ENCODE peak calls at places on chromosomes 13 and 19, in seven cellular contexts. B is SK-N-SH, N is K562, I is HCT116, M is HepG2, Q is H1, E is GM12878. U is an unnamed sample.

GRCh38 chr13:26133286-26133685 is 81.5 kb upstream of the SHISA2 start:
- DNase-seq in N (no peak), E (no peak), I (no peak), M (no peak), Q (no peak), B (no peak), U (no peak)

GRCh38 chr13:60448907-60449510 is 52.0 kb downstream of the TDRD3 start:
- DNase-seq in E (no peak), Q (no peak), B (peak; percentile 24), I (peak; percentile 28), M (peak; percentile 31), N (peak; percentile 29), U (peak; percentile 7)

GRCh38 chr19:35347930-35348298 is 212 bp downstream of the FFAR1 start:
- DNase-seq in Q (no peak), B (no peak), I (no peak), M (no peak), N (peak; percentile 8), E (no peak), U (no peak)

GRCh38 chr19:10603873-10604459 is 16.9 kb upstream of the AP1M2 start:
- DNase-seq in M (no peak), N (no peak), B (peak; percentile 5), E (peak; percentile 70), Q (no peak), I (no peak), U (no peak)

GRCh38 chr13:38141792-38142191 is 207.9 kb upstream of the UFM1 start:
- DNase-seq in N (no peak), Q (no peak), M (no peak), I (no peak), B (no peak), E (no peak), U (no peak)

GRCh38 chr13:49046534-49046933 is 70.8 kb downstream of the FNDC3A start:
- DNase-seq in B (no peak), I (no peak), N (no peak), E (no peak), Q (no peak), M (no peak), U (no peak)

GRCh38 chr13:75454497-75454896 is 27.5 kb downstream of the TBC1D4 start:
- DNase-seq in E (no peak), M (no peak), Q (no peak), I (no peak), N (no peak), B (no peak), U (no peak)

GRCh38 chr19:39996811-39997594 is at the start of gene ZNF546:
- DNase-seq in B (peak; percentile 91), I (peak; percentile 74), Q (peak; percentile 82), M (peak; percentile 76), E (peak; percentile 82), N (peak; percentile 91), U (peak; percentile 89)

GRCh38 chr19:45306522-45307027 is 16.1 kb downstream of the CKM start:
- DNase-seq in I (no peak), M (no peak), B (no peak), N (peak; percentile 46), Q (peak; percentile 60), E (no peak), U (no peak)

GRCh38 chr13:79287994-79288795 is 117.9 kb downstream of the RBM26 start:
- DNase-seq in M (no peak), N (no peak), I (no peak), B (no peak), Q (no peak), E (no peak), U (no peak)

GRCh38 chr13:77820431-77821149 is 98.0 kb downstream of the EDNRB start:
- DNase-seq in N (no peak), E (no peak), Q (no peak), I (no peak), M (no peak), B (no peak), U (no peak)

GRCh38 chr13:64428196-64428595 is 2801.9 kb downstream of the PCDH9 start:
- DNase-seq in Q (no peak), E (no peak), I (no peak), N (no peak), B (no peak), M (no peak), U (no peak)

GRCh38 chr13:82717249-82717648 is 1165.0 kb downstream of the SLITRK1 start:
- DNase-seq in B (no peak), N (no peak), E (no peak), Q (no peak), I (no peak), M (no peak), U (no peak)

GRCh38 chr13:90868321-90868920 is 479.1 kb upstream of the MIR17HG start:
- DNase-seq in I (peak; percentile 8), N (peak; percentile 47), M (peak; percentile 3), E (no peak), Q (no peak), B (no peak), U (peak; percentile 32)

GRCh38 chr19:18649371-18650047 is 12.7 kb downstream of the KLHL26 start:
- DNase-seq in N (no peak), E (no peak), B (no peak), I (no peak), M (no peak), Q (no peak), U (no peak)

GRCh38 chr13:102877285-102877684 is 31.5 kb downstream of the ERCC5 start:
- DNase-seq in M (peak; percentile 53), Q (no peak), I (no peak), N (no peak), B (no peak), E (no peak), U (no peak)

GRCh38 chr19:17779281-17779930 is 15.5 kb upstream of the B3GNT3 start:
- DNase-seq in M (no peak), B (peak; percentile 49), I (peak; percentile 93), E (no peak), Q (peak; percentile 79), N (peak; percentile 81), U (peak; percentile 40)

GRCh38 chr13:82747331-82747730 is 1134.9 kb downstream of the SLITRK1 start:
- DNase-seq in B (no peak), M (no peak), Q (no peak), N (no peak), E (no peak), I (no peak), U (no peak)

GRCh38 chr13:109595466-109595865 is 190.9 kb downstream of the IRS2 start:
- DNase-seq in M (no peak), Q (no peak), N (no peak), I (no peak), B (no peak), E (no peak), U (no peak)

GRCh38 chr19:34459614-34460013 is 21.9 kb upstream of the WTIP start:
- DNase-seq in N (no peak), Q (no peak), I (no peak), E (no peak), B (no peak), M (no peak), U (peak; percentile 40)

DNA sequence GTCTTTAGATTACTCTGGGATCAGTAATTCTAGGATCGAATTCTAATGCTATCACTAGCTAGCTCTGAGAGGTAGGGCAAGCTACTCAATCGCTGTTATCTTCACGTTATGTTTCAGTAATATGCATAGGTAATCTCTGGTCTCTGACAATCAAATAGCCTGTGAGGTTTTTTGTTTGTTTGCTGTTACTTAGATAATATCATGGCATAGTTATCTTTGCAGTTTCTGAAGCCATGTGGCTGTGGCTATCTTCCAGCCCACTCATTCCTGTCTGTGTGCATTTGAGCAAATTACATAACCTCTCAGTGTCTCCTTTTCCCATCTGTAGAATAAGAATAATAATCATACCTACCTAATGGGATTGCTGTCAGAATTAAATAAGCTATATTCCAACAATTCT is 330.2 kb downstream of the PCDH9 start:
- DNase-seq in E (no peak), B (peak; percentile 24), Q (no peak), N (no peak), I (no peak), M (no peak), U (no peak)
- TF ChIP-seq JUND in E (no peak), B (no peak), Q (no peak), N (no peak), I (no peak), M (no peak), U (no peak)

GRCh38 chr19:50501568-50502475 is 9.2 kb downstream of the JOSD2 start:
- DNase-seq in B (no peak), I (no peak), Q (no peak), E (no peak), M (no peak), N (no peak), U (no peak)
- TF ChIP-seq JUND in B (no peak), I (no peak), Q (no peak), E (no peak), M (no peak), N (no peak), U (no peak)

GRCh38 chr19:2976609-2977000 is 759 bp upstream of the TLE6 start:
- DNase-seq in E (no peak), I (no peak), Q (no peak), M (no peak), N (no peak), B (peak; percentile 55), U (no peak)

GRCh38 chr19:2977686-2978466 is 512 bp downstream of the TLE6 start:
- DNase-seq in E (no peak), Q (no peak), B (no peak), I (no peak), M (no peak), N (peak; percentile 77), U (peak; percentile 14)

GRCh38 chr19:2973229-2973628 is 4.1 kb upstream of the TLE6 start:
- DNase-seq in I (no peak), E (no peak), Q (no peak), N (no peak), M (no peak), B (no peak), U (no peak)

GRCh38 chr19:2977001-2977685 is at the start of gene TLE6:
- DNase-seq in E (peak; percentile 87), B (peak; percentile 97), Q (peak; percentile 97), N (peak; percentile 99), M (peak; percentile 92), I (peak; percentile 91), U (peak; percentile 96)

GRCh38 chr19:2974342-2974932 is 2.9 kb upstream of the TLE6 start:
- DNase-seq in M (no peak), E (no peak), I (no peak), N (peak; percentile 62), Q (no peak), B (no peak), U (no peak)
- TF ChIP-seq JUND in M (no peak), E (no peak), I (no peak), N (peak; percentile 51), Q (no peak), B (no peak), U (no peak)

GRCh38 chr13:94079876-94080275 is 399.6 kb downstream of the DCT start:
- DNase-seq in M (no peak), I (no peak), B (no peak), N (no peak), E (no peak), Q (no peak), U (no peak)
- TF ChIP-seq JUND in M (no peak), I (no peak), B (peak; percentile 62), N (no peak), E (no peak), Q (no peak), U (no peak)

GRCh38 chr13:53110181-53110580 is 81.6 kb downstream of the OLFM4 start:
- DNase-seq in E (no peak), B (no peak), M (no peak), N (no peak), I (no peak), Q (no peak), U (no peak)
- TF ChIP-seq JUND in E (no peak), B (no peak), M (no peak), N (no peak), I (no peak), Q (no peak), U (no peak)